ENCODE peak calls at places on chromosomes 1 and 21, in six cellular contexts. F is A549, A is SK-N-SH, J is HepG2, V is GM12878, K is K562. Q is an unnamed sample.

GRCh38 chr1:228141871-228142615 is 2.0 kb downstream of the GUK1 start:
- DNase-seq in F (no peak), A (peak), J (no peak), V (no peak), K (no peak), Q (peak)

GRCh38 chr1:152110860-152111514 is 4.3 kb downstream of the TCHH start:
- DNase-seq in F (peak), A (no peak), J (no peak), V (no peak), K (no peak), Q (peak)

GRCh38 chr1:72283204-72284083 is 1.1 kb upstream of the NEGR1 start:
- DNase-seq in F (no peak), A (peak), J (no peak), V (no peak), K (no peak), Q (peak)

GRCh38 chr1:65247419-65248359 is 61.7 kb upstream of the DNAJC6 start:
- DNase-seq in F (no peak), A (peak), J (no peak), V (no peak), K (peak), Q (peak)

GRCh38 chr1:191875994-191876393 is 282.3 kb upstream of the RGS18 start:
- DNase-seq in F (no peak), A (no peak), J (no peak), V (no peak), K (no peak), Q (no peak)

GRCh38 chr1:84883286-84883685 is 9.7 kb downstream of the LPAR3 start:
- DNase-seq in F (no peak), A (no peak), J (no peak), V (no peak), K (no peak), Q (peak)

GRCh38 chr1:160260436-160261382 is 1.6 kb downstream of the DCAF8 start:
- DNase-seq in F (no peak), A (no peak), J (peak), V (no peak), K (peak), Q (peak)

GRCh38 chr1:208536176-208536575 is 292.0 kb upstream of the PLXNA2 start:
- DNase-seq in F (no peak), A (no peak), J (no peak), V (no peak), K (no peak), Q (no peak)

GRCh38 chr1:119768778-119769177 is at the start of gene HMGCS2:
- DNase-seq in F (no peak), A (no peak), J (no peak), V (no peak), K (no peak), Q (no peak)

GRCh38 chr1:43437031-43437973 is 16.4 kb downstream of the HYI start:
- DNase-seq in F (no peak), A (no peak), J (no peak), V (no peak), K (no peak), Q (no peak)

GRCh38 chr21:35559128-35559831 is 501.0 kb downstream of the SETD4 start:
- DNase-seq in F (no peak), A (peak), J (no peak), V (no peak), K (peak), Q (peak)

DNA sequence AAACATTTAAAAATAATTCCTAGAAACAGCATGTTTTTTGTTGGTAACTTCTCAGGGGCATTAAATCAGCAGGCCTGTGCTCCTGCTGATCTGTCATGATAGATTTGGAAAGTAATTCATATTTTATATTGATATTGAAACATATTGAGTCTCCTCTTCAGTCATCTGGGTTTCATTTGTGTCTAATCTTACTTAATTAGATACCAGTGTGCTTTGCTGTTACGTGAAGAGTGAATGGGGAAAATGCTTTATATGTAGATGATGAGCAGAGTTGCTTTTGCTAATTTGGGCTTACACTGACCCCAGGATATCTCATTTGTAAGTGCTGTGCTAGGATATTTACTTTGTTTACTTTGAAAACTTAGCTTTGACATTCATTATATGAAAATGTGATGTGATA is 45.9 kb downstream of the CHRM3 start:
- DNase-seq in F (no peak), A (peak), J (no peak), V (no peak), K (no peak), Q (no peak)
- TF ChIP-seq SMC3 in F (no peak), A (no peak), J (no peak), V (no peak), K (no peak), Q (no peak)

DNA sequence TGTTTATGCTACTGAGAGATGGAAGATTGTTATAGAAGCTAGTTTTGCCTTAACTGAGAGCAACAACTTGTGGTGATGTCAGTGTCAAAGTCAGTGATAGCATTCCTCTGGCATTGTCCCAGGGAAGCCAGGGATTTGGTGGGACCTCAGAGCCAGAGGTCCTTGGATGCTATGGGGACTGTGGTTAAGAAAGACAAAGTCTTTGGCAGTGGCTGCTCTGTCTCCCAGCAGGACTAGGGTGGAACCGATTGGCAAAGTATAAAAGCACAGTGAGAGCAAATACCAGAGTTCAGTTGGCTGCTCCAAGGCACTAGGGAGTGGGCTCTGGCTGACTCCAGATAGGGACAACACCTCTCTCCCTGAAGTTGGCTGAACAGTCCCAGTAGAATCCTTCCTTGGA is 104.8 kb downstream of the GDAP2 start:
- DNase-seq in F (no peak), A (no peak), J (no peak), V (no peak), K (no peak), Q (no peak)
- TF ChIP-seq USF2 in F (no peak), A (no peak), J (no peak), V (no peak), K (no peak), Q (no peak)

GRCh38 chr1:14160766-14161165 is 437.7 kb upstream of the KAZN start:
- DNase-seq in F (no peak), A (no peak), J (no peak), V (no peak), K (no peak), Q (no peak)
- TF ChIP-seq SMC3 in F (no peak), A (no peak), J (no peak), V (no peak), K (no peak), Q (no peak)

GRCh38 chr1:184160236-184160635 is 108.7 kb downstream of the TSEN15 start:
- DNase-seq in F (no peak), A (no peak), J (no peak), V (peak), K (no peak), Q (peak)
- TF ChIP-seq USF2 in F (no peak), A (no peak), J (no peak), V (no peak), K (no peak), Q (no peak)

Q was measured in IMR-90.